ENCODE peak calls at places on chromosomes 2 and 18, in eight cellular contexts. Y is PC-3, L is spleen, C is A673, K is tibial nerve, U is SK-N-SH, J is AG04450, A is bronchial epithelial cell. N is an unnamed sample.
A peak's percentile ranks its signal among the peaks of the same experiment; 100 is the strongest.

GRCh38 chr2:119289642-119290041 is 66.0 kb downstream of the STEAP3 start:
- DNase-seq in Y (no peak), L (no peak), C (no peak), K (no peak), U (no peak), J (no peak), A (no peak), N (no peak)

GRCh38 chr2:160351978-160352377 is 141.6 kb downstream of the RBMS1 start:
- DNase-seq in Y (peak; percentile 61), L (no peak), C (no peak), K (no peak), U (no peak), J (no peak), A (peak; percentile 87), N (no peak)

GRCh38 chr2:240640939-240641338 is 15.7 kb downstream of the GPR35 start:
- DNase-seq in Y (peak; percentile 50), L (no peak), C (peak; percentile 45), K (no peak), U (peak; percentile 85), J (no peak), A (no peak), N (peak; percentile 8)

GRCh38 chr2:232333361-232334135 is 45.0 kb upstream of the ALPP start:
- DNase-seq in Y (peak; percentile 21), L (peak; percentile 74), C (peak; percentile 17), K (no peak), U (peak; percentile 69), J (no peak), A (peak; percentile 51), N (no peak)

GRCh38 chr2:15748736-15749323 is 157.2 kb downstream of the DDX1 start:
- DNase-seq in Y (peak; percentile 33), L (no peak), C (peak; percentile 41), K (no peak), U (peak; percentile 70), J (no peak), A (peak; percentile 28), N (no peak)

GRCh38 chr2:46229134-46230063 is 67.8 kb upstream of the EPAS1 start:
- DNase-seq in Y (peak; percentile 47), L (peak; percentile 49), C (peak; percentile 11), K (no peak), U (no peak), J (no peak), A (no peak), N (no peak)

GRCh38 chr18:21167641-21168372 is 56.2 kb upstream of the ROCK1 start:
- DNase-seq in Y (peak; percentile 80), L (no peak), C (no peak), K (no peak), U (no peak), J (no peak), A (peak; percentile 49), N (no peak)

GRCh38 chr2:171807130-171807529 is 86.9 kb downstream of the SLC25A12 start:
- DNase-seq in Y (peak; percentile 14), L (no peak), C (no peak), K (no peak), U (no peak), J (no peak), A (peak; percentile 59), N (no peak)

GRCh38 chr18:8277270-8277669 is 332.0 kb upstream of the RAB12 start:
- DNase-seq in Y (no peak), L (no peak), C (no peak), K (no peak), U (no peak), J (no peak), A (no peak), N (no peak)

GRCh38 chr2:220043155-220043992 is 415.9 kb downstream of the SLC4A3 start:
- DNase-seq in Y (peak; percentile 27), L (no peak), C (peak; percentile 20), K (no peak), U (no peak), J (no peak), A (no peak), N (no peak)

GRCh38 chr2:56179931-56180330 is 3.9 kb upstream of the CCDC85A start:
- DNase-seq in Y (no peak), L (no peak), C (no peak), K (no peak), U (no peak), J (no peak), A (no peak), N (no peak)
- H3K27me3 ChIP-seq in Y (peaks cover 75% of the 10 kb centered on the region), L (peaks cover 24% of the 10 kb centered on the region), C (peaks cover 41% of the 10 kb centered on the region), K (peaks cover 4% of the 10 kb centered on the region), U (no peaks in the 10 kb centered on the region), J (peaks cover 7% of the 10 kb centered on the region), A (no peaks in the 10 kb centered on the region), N (peaks cover 6% of the 10 kb centered on the region)

GRCh38 chr2:157473585-157473984 is 29.7 kb upstream of the CYTIP start:
- DNase-seq in Y (no peak), L (no peak), C (no peak), K (no peak), U (no peak), J (no peak), A (peak; percentile 61), N (no peak)

GRCh38 chr2:157468931-157469708 is 25.2 kb upstream of the CYTIP start:
- DNase-seq in Y (peak; percentile 46), L (no peak), C (no peak), K (no peak), U (no peak), J (no peak), A (peak; percentile 89), N (no peak)

GRCh38 chr2:157471078-157471477 is 27.2 kb upstream of the CYTIP start:
- DNase-seq in Y (no peak), L (no peak), C (no peak), K (no peak), U (no peak), J (no peak), A (no peak), N (no peak)

GRCh38 chr2:157466764-157467163 is 22.9 kb upstream of the CYTIP start:
- DNase-seq in Y (no peak), L (no peak), C (no peak), K (no peak), U (no peak), J (no peak), A (no peak), N (no peak)

GRCh38 chr2:157470321-157470720 is 26.4 kb upstream of the CYTIP start:
- DNase-seq in Y (no peak), L (no peak), C (no peak), K (no peak), U (no peak), J (no peak), A (no peak), N (no peak)
- H3K4me3 ChIP-seq in Y (no peak overlapping the region), L (no peak overlapping the region), C (no peak overlapping the region), K (no peak overlapping the region), U (no peak overlapping the region), J (no peak overlapping the region), A (no peak overlapping the region), N (no peak overlapping the region)

GRCh38 chr2:231188506-231189170 is 9.8 kb upstream of the ARMC9 start:
- DNase-seq in Y (no peak), L (no peak), C (no peak), K (no peak), U (no peak), J (no peak), A (no peak), N (no peak)

GRCh38 chr2:231189171-231189530 is 9.3 kb upstream of the ARMC9 start:
- DNase-seq in Y (no peak), L (no peak), C (no peak), K (no peak), U (no peak), J (no peak), A (no peak), N (no peak)

GRCh38 chr2:231189571-231190495 is 8.6 kb upstream of the ARMC9 start:
- DNase-seq in Y (no peak), L (no peak), C (no peak), K (no peak), U (no peak), J (no peak), A (no peak), N (no peak)

GRCh38 chr2:231191896-231192872 is 6.2 kb upstream of the ARMC9 start:
- DNase-seq in Y (peak; percentile 21), L (no peak), C (peak; percentile 40), K (peak; percentile 71), U (peak; percentile 89), J (peak; percentile 79), A (no peak), N (no peak)

DNA sequence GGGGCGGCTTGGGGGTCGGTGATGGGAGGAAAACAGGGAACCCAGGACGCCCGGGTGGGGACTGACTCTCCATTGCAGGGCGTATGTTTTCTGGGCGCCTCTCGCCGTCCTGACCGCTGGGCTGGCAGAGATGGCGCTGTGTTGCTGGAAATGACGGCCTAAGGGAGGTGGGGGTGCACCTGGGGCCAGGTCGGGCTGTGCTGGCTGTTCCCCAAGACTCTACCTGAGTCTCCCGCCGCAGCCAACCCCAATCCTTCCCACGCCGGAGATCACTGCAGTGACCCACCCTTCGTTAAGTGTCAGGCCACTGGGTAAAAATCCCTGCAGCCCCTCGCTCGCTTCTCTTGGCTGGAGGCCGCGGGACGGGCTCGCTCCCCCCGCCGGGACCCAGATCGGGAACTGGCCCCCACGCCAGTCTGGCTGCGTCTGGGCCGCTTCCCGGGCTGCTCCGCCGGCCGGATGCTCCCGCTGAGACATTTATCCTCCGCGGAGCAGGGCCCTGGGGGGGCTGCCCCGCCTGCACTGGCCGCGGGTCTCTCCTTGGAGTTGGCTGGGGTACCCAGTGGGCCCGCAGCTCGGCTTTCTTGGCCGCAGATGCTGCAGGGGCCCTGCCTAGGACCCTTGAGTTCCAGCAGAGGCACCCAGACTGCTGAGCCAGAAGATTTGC is 7.8 kb upstream of the ARMC9 start:
- DNase-seq in Y (peak; percentile 14), L (no peak), C (no peak), K (no peak), U (no peak), J (no peak), A (peak; percentile 21), N (no peak)
- TF ChIP-seq CTCF in Y (peak; percentile 37), L (no peak), C (no peak), K (no peak), U (no peak), J (no peak), A (peak; percentile 42), N (no peak)

DNA sequence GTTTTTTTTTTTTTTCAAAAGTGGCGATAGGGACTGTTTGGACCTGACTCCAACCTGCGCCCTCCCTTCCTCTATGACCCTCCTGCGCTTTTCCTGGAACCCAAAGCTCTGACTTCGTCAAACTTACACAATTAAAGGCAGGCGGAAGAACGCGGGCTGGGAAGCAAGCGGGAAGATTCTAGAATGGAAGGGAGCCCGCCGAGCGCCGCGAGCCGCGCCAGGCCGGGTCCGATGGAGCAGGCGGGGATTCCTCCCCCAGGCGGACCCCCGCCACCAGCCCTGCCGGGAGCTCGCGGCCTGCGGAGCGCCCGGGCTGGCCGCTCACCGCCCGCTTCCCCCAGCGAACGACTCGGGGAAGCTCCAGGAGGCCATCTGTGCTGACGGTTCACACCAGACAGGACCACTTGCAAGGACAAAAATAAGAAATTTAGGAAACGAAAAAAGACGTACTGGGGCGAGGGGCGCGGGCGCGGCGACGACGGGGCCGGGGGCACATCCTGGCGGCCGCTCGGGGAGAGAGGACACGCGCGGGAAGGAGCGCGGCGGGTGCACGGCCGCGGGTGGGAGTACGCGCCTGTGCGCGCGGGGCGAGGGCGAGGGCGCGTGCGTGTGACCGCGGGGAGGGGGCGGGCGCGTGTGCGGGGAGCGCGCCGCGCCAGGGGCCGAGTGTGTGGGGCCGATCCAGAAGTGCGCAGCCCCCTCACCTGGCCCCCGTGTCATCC is 1.1 kb upstream of the SALL3 start:
- DNase-seq in Y (no peak), L (no peak), C (no peak), K (no peak), U (no peak), J (no peak), A (no peak), N (no peak)
- H3K27me3 ChIP-seq in Y (peaks cover 58% of the 10 kb centered on the region), L (peaks cover 88% of the 10 kb centered on the region), C (peaks cover 92% of the 10 kb centered on the region), K (peaks cover 85% of the 10 kb centered on the region), U (peaks cover 75% of the 10 kb centered on the region), J (peaks cover 56% of the 10 kb centered on the region), A (peaks cover 41% of the 10 kb centered on the region), N (peaks cover 12% of the 10 kb centered on the region)